ENCODE peak calls at places on chromosomes 13 and 19, in eight cellular contexts. V is NCI-H2029 treated with DMSO at 0.1 percent for 48 hours; J is effector memory CD8-positive, alpha-beta T cell; Z is GM23248; Q is brain microvascular endothelial cell; D is A549; E is Calu3; A is Peyer's patch. G is an unnamed sample.

GRCh38 chr19:35037716-35038622 is 3.6 kb upstream of the HPN start:
- DNase-seq in V (peak), J (no peak), Z (no peak), Q (no peak), D (no peak), E (no peak), A (no peak), G (no peak)

GRCh38 chr19:35901055-35901644 is 810 bp upstream of the NFKBID start:
- DNase-seq in V (no peak), J (no peak), Z (peak), Q (peak), D (no peak), E (no peak), A (no peak), G (no peak)

GRCh38 chr19:56725829-56726424 is 54.4 kb upstream of the ZNF835 start:
- DNase-seq in V (no peak), J (no peak), Z (peak), Q (no peak), D (no peak), E (no peak), A (no peak), G (no peak)

GRCh38 chr19:30450101-30450500 is 77.9 kb downstream of the ZNF536 start:
- DNase-seq in V (no peak), J (no peak), Z (peak), Q (no peak), D (no peak), E (no peak), A (no peak), G (no peak)

GRCh38 chr19:45146251-45146650 is 14.5 kb downstream of the NKPD1 start:
- DNase-seq in V (no peak), J (no peak), Z (no peak), Q (no peak), D (no peak), E (no peak), A (no peak), G (no peak)

GRCh38 chr19:33394006-33394722 is 20.7 kb downstream of the CEBPG start:
- DNase-seq in V (no peak), J (no peak), Z (peak), Q (peak), D (no peak), E (no peak), A (peak), G (peak)

GRCh38 chr19:45767410-45767880 is 1.6 kb downstream of the SIX5 start:
- DNase-seq in V (peak), J (no peak), Z (peak), Q (peak), D (peak), E (peak), A (peak), G (peak)

GRCh38 chr19:34241513-34242337 is 12.6 kb upstream of the GARRE1 start:
- DNase-seq in V (peak), J (no peak), Z (no peak), Q (no peak), D (peak), E (peak), A (peak), G (no peak)

GRCh38 chr13:20814224-20814910 is 40.6 kb upstream of the EEF1AKMT1 start:
- DNase-seq in V (peak), J (no peak), Z (peak), Q (peak), D (peak), E (peak), A (peak), G (peak)

GRCh38 chr19:54391589-54392061 is 23.6 kb upstream of the TTYH1 start:
- DNase-seq in V (no peak), J (no peak), Z (no peak), Q (peak), D (no peak), E (peak), A (no peak), G (no peak)

GRCh38 chr19:12800873-12801465 is 631 bp downstream of the PRDX2 start:
- DNase-seq in V (no peak), J (no peak), Z (peak), Q (no peak), D (no peak), E (peak), A (peak), G (no peak)

GRCh38 chr19:45876161-45876410 is 9.9 kb downstream of the IRF2BP1 start:
- DNase-seq in V (no peak), J (no peak), Z (peak), Q (no peak), D (no peak), E (no peak), A (no peak), G (no peak)

GRCh38 chr13:109776575-109776974 is 9.8 kb downstream of the IRS2 start:
- DNase-seq in V (no peak), J (no peak), Z (no peak), Q (no peak), D (no peak), E (no peak), A (no peak), G (no peak)

GRCh38 chr19:54316746-54317107 is 3.8 kb upstream of the LILRA5 start:
- DNase-seq in V (no peak), J (no peak), Z (peak), Q (no peak), D (no peak), E (peak), A (no peak), G (no peak)

GRCh38 chr19:18396471-18397241 is 766 bp downstream of the LRRC25 start:
- DNase-seq in V (no peak), J (no peak), Z (no peak), Q (no peak), D (no peak), E (no peak), A (no peak), G (no peak)

GRCh38 chr19:10471909-10472308 is 31.2 kb downstream of the KEAP1 start:
- DNase-seq in V (no peak), J (no peak), Z (peak), Q (peak), D (peak), E (no peak), A (no peak), G (no peak)

GRCh38 chr13:47211106-47211505 is 314.3 kb upstream of the HTR2A start:
- DNase-seq in V (no peak), J (no peak), Z (peak), Q (peak), D (no peak), E (no peak), A (no peak), G (no peak)

GRCh38 chr13:28423010-28423409 is 71.9 kb downstream of the FLT1 start:
- DNase-seq in V (no peak), J (no peak), Z (no peak), Q (no peak), D (no peak), E (no peak), A (peak), G (no peak)